ENCODE peak calls at places on chromosomes 6 and 20, in ten cellular contexts. Y is spleen; U is WTC11; W is heart left ventricle; C is left ventricle myocardium inferior; E is cardiac muscle cell; P is lower leg skin; J is Calu3; D is transverse colon; H is CD4-positive, alpha-beta T cell. S is an unnamed sample.

GRCh38 chr6:170516783-170517616 is 36.1 kb downstream of the PSMB1 start:
- DNase-seq in Y (no peak), U (peak; percentile 44), C (no peak), D (peak; percentile 41), E (peak; percentile 83), P (no peak), J (peak; percentile 35), H (peak; percentile 11), W (peak; percentile 41), S (peak; percentile 48)

GRCh38 chr6:4320860-4321259 is 185.5 kb upstream of the ECI2 start:
- DNase-seq in P (no peak), Y (no peak), C (no peak), J (no peak), D (no peak), U (no peak), H (no peak), E (peak; percentile 86), W (no peak), S (no peak)

GRCh38 chr6:147621280-147621679 is 112.8 kb downstream of the SAMD5 start:
- DNase-seq in E (peak; percentile 42), W (no peak), U (no peak), H (no peak), J (no peak), C (no peak), P (no peak), D (no peak), Y (no peak), S (no peak)

GRCh38 chr6:110097443-110097842 is 82.0 kb downstream of the WASF1 start:
- DNase-seq in C (no peak), P (no peak), H (no peak), E (no peak), Y (no peak), J (no peak), D (no peak), W (no peak), U (no peak), S (no peak)

GRCh38 chr6:15677822-15678221 is 15.0 kb upstream of the DTNBP1 start:
- DNase-seq in H (no peak), D (no peak), J (no peak), E (no peak), C (no peak), W (no peak), U (no peak), Y (no peak), P (no peak), S (no peak)

GRCh38 chr6:108163267-108163643 is 2.6 kb upstream of the NR2E1 start:
- DNase-seq in E (no peak), P (no peak), J (no peak), W (no peak), U (no peak), D (no peak), Y (no peak), H (no peak), C (no peak), S (no peak)

GRCh38 chr20:64164123-64164836 is at the start of gene MYT1:
- DNase-seq in W (no peak), H (no peak), E (no peak), U (no peak), D (no peak), C (no peak), J (no peak), Y (no peak), P (no peak), S (no peak)

GRCh38 chr6:90375681-90376439 is 79.2 kb upstream of the BACH2 start:
- DNase-seq in W (no peak), H (no peak), Y (no peak), P (no peak), J (no peak), U (no peak), D (no peak), E (peak; percentile 42), C (no peak), S (no peak)

GRCh38 chr6:41321183-41321582 is 14.2 kb upstream of the NCR2 start:
- DNase-seq in W (no peak), C (no peak), Y (no peak), H (no peak), P (no peak), E (no peak), D (no peak), U (no peak), J (no peak), S (no peak)

GRCh38 chr6:157770946-157771345 is 52.1 kb upstream of the SNX9 start:
- DNase-seq in J (no peak), W (no peak), U (no peak), H (no peak), Y (no peak), C (no peak), E (no peak), D (no peak), P (no peak), S (no peak)

GRCh38 chr6:119957195-119957594 is 607.6 kb upstream of the MAN1A1 start:
- DNase-seq in J (no peak), H (no peak), P (no peak), W (no peak), U (peak; percentile 33), Y (no peak), E (no peak), C (no peak), D (no peak), S (no peak)

GRCh38 chr6:53437557-53438202 is 88.9 kb upstream of the ELOVL5 start:
- DNase-seq in D (no peak), E (peak; percentile 89), Y (no peak), U (peak; percentile 33), H (no peak), W (no peak), J (peak; percentile 50), P (no peak), C (no peak), S (peak; percentile 33)

GRCh38 chr6:28896505-28897392 is 27.0 kb downstream of the TRIM27 start:
- DNase-seq in E (peak; percentile 68), J (peak; percentile 61), C (peak; percentile 44), W (peak; percentile 43), D (peak; percentile 60), H (peak; percentile 47), Y (peak; percentile 91), P (peak; percentile 90), U (peak; percentile 61), S (peak; percentile 48)

GRCh38 chr6:14165091-14165490 is 47.5 kb downstream of the CD83 start:
- DNase-seq in J (no peak), Y (no peak), E (peak; percentile 83), W (no peak), U (no peak), H (no peak), D (no peak), P (no peak), C (no peak), S (no peak)

GRCh38 chr6:32370510-32370909 is 1.2 kb downstream of the TSBP1 start:
- DNase-seq in U (no peak), J (no peak), Y (no peak), D (no peak), E (peak; percentile 18), W (no peak), H (no peak), C (no peak), P (no peak), S (no peak)

GRCh38 chr6:1745814-1746213 is 136.1 kb downstream of the FOXC1 start:
- DNase-seq in E (no peak), H (no peak), U (no peak), W (no peak), Y (no peak), P (no peak), D (no peak), J (no peak), C (no peak), S (no peak)

DNA sequence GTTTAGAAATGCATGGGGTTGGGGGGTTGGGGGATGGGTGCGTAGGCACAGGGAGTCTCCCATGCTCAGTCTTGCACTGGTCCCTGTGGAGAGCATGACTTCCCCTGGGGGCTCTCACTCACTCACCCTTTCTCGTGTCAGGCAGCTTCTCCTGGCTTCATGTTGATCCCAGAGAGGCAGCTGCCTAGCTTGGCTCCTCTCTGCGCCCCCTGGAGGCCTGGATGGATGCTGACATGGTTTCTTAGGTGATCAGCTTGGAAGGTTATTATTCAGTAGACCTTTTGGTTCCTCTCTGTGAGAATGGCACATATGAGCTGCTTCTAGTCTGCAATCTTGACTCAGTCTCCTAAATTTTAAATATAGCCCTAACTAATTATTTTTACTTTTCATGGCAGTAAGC is 109.3 kb upstream of the FAM83B start:
- DNase-seq in J (no peak), W (no peak), D (no peak), P (no peak), C (no peak), Y (no peak), E (no peak), U (peak; percentile 70), H (no peak), S (peak; percentile 9)
- TF ChIP-seq CTCF in J (peak; percentile 21), W (no peak), D (no peak), P (no peak), C (no peak), Y (no peak), E (peak; percentile 17), U (peak; percentile 66), H (no peak), S (peak; percentile 47)

GRCh38 chr6:35415065-35415880 is 36.9 kb upstream of the FANCE start:
- DNase-seq in C (peak; percentile 65), W (peak; percentile 77), H (no peak), Y (no peak), U (peak; percentile 64), J (peak; percentile 77), P (no peak), D (peak; percentile 72), E (peak; percentile 89), S (peak; percentile 45)
- TF ChIP-seq CTCF in C (peak; percentile 70), W (peak; percentile 54), H (peak; percentile 15), Y (peak; percentile 41), U (no peak), J (peak; percentile 74), P (peak; percentile 30), D (peak; percentile 53), E (peak; percentile 63), S (no peak)

GRCh38 chr6:132100388-132100990 is 149.3 kb upstream of the CCN2 start:
- DNase-seq in H (no peak), C (no peak), J (no peak), P (no peak), Y (no peak), E (no peak), U (no peak), D (no peak), W (no peak), S (no peak)

GRCh38 chr6:132096996-132097395 is 145.8 kb upstream of the CCN2 start:
- DNase-seq in H (no peak), U (no peak), D (no peak), J (no peak), Y (no peak), W (no peak), P (no peak), C (no peak), E (no peak), S (no peak)

GRCh38 chr6:132096245-132096644 is 145.1 kb upstream of the CCN2 start:
- DNase-seq in D (no peak), E (no peak), C (no peak), Y (no peak), U (no peak), H (no peak), J (no peak), P (no peak), W (no peak), S (no peak)

GRCh38 chr6:132101550-132101949 is 150.4 kb upstream of the CCN2 start:
- DNase-seq in J (no peak), C (no peak), W (no peak), U (no peak), Y (no peak), E (no peak), D (no peak), H (no peak), P (no peak), S (no peak)
- TF ChIP-seq CTCF in J (no peak), C (no peak), W (no peak), U (no peak), Y (no peak), E (no peak), D (no peak), H (no peak), P (no peak), S (no peak)

GRCh38 chr6:7894272-7895124 is 16.1 kb downstream of the TXNDC5 start:
- DNase-seq in W (no peak), P (no peak), D (no peak), U (no peak), C (no peak), J (no peak), H (no peak), Y (peak; percentile 1), E (no peak), S (no peak)
- TF ChIP-seq CTCF in W (no peak), P (no peak), D (no peak), U (no peak), C (no peak), J (no peak), H (no peak), Y (no peak), E (no peak), S (no peak)

S was measured in GM13977.